ENCODE peak calls at places on chromosomes 16 and 17, in nine cellular contexts. R, T, G, H, Y, X, M, P and Q are unnamed samples.

GRCh38 chr16:54080524-54081008 is 206.0 kb downstream of the IRX3 start:
- DNase-seq in R (no peak), T (no peak), G (no peak), H (no peak), Y (no peak), X (peak; percentile 92), M (no peak), P (peak; percentile 35), Q (no peak)

GRCh38 chr16:11791144-11791828 is 5.8 kb downstream of the ZC3H7A start:
- DNase-seq in R (no peak), T (no peak), G (no peak), H (no peak), Y (no peak), X (no peak), M (no peak), P (no peak), Q (no peak)

GRCh38 chr17:39596543-39597267 is 11.0 kb downstream of the NEUROD2 start:
- DNase-seq in R (no peak), T (no peak), G (no peak), H (no peak), Y (no peak), X (no peak), M (no peak), P (no peak), Q (no peak)

GRCh38 chr17:16439303-16439791 is 24.0 kb downstream of the TRPV2 start:
- DNase-seq in R (no peak), T (no peak), G (no peak), H (peak; percentile 54), Y (no peak), X (no peak), M (peak; percentile 69), P (no peak), Q (no peak)

GRCh38 chr16:22359679-22360078 is 14.7 kb downstream of the CDR2 start:
- DNase-seq in R (no peak), T (no peak), G (no peak), H (no peak), Y (no peak), X (no peak), M (no peak), P (no peak), Q (no peak)

GRCh38 chr17:75308732-75309629 is 19.7 kb upstream of the SLC25A19 start:
- DNase-seq in R (peak; percentile 63), T (no peak), G (no peak), H (peak; percentile 80), Y (no peak), X (no peak), M (no peak), P (peak; percentile 67), Q (no peak)

GRCh38 chr17:56756536-56756935 is 77.2 kb downstream of the C17orf67 start:
- DNase-seq in R (no peak), T (no peak), G (no peak), H (no peak), Y (no peak), X (no peak), M (no peak), P (no peak), Q (no peak)

GRCh38 chr17:65053354-65053881 is 3.1 kb downstream of the GNA13 start:
- DNase-seq in R (no peak), T (no peak), G (no peak), H (no peak), Y (no peak), X (no peak), M (no peak), P (no peak), Q (no peak)

GRCh38 chr17:74457146-74457819 is 9.2 kb upstream of the CD300A start:
- DNase-seq in R (peak; percentile 78), T (peak; percentile 75), G (no peak), H (peak; percentile 91), Y (peak; percentile 87), X (peak; percentile 63), M (peak; percentile 91), P (peak; percentile 85), Q (peak; percentile 78)

GRCh38 chr16:46950009-46950408 is 23.5 kb downstream of the DNAJA2 start:
- DNase-seq in R (no peak), T (no peak), G (no peak), H (no peak), Y (no peak), X (no peak), M (no peak), P (no peak), Q (no peak)

GRCh38 chr16:90077757-90078593 is 844 bp upstream of the PRDM7 start:
- DNase-seq in R (no peak), T (no peak), G (no peak), H (peak; percentile 45), Y (no peak), X (peak; percentile 32), M (peak; percentile 67), P (no peak), Q (no peak)

GRCh38 chr16:88972349-88972748 is 4.7 kb downstream of the CBFA2T3 start:
- DNase-seq in R (no peak), T (no peak), G (no peak), H (no peak), Y (no peak), X (no peak), M (no peak), P (no peak), Q (no peak)

GRCh38 chr17:75457047-75457654 is 716 bp downstream of the TMEM94 start:
- DNase-seq in R (peak; percentile 31), T (no peak), G (no peak), H (no peak), Y (peak; percentile 49), X (no peak), M (peak; percentile 68), P (peak; percentile 27), Q (peak; percentile 52)

GRCh38 chr17:34665150-34665802 is 85.9 kb downstream of the TMEM132E start:
- DNase-seq in R (no peak), T (no peak), G (no peak), H (no peak), Y (no peak), X (no peak), M (no peak), P (no peak), Q (no peak)

GRCh38 chr17:258045-258734 is 76.7 kb upstream of the DOC2B start:
- DNase-seq in R (no peak), T (no peak), G (no peak), H (peak; percentile 36), Y (peak; percentile 12), X (no peak), M (peak; percentile 50), P (no peak), Q (peak; percentile 9)

GRCh38 chr16:85746431-85747227 is 4.3 kb downstream of the C16orf74 start:
- DNase-seq in R (peak; percentile 27), T (no peak), G (no peak), H (no peak), Y (no peak), X (no peak), M (no peak), P (no peak), Q (no peak)

GRCh38 chr16:79988089-79988488 is 387.6 kb upstream of the MAF start:
- DNase-seq in R (no peak), T (no peak), G (no peak), H (no peak), Y (no peak), X (no peak), M (no peak), P (no peak), Q (no peak)

GRCh38 chr17:18002171-18002570 is 29.5 kb downstream of the DRC3 start:
- DNase-seq in R (no peak), T (no peak), G (no peak), H (no peak), Y (no peak), X (no peak), M (no peak), P (no peak), Q (no peak)

GRCh38 chr17:46788300-46788699 is 30.2 kb downstream of the WNT3 start:
- DNase-seq in R (no peak), T (no peak), G (no peak), H (no peak), Y (no peak), X (no peak), M (no peak), P (no peak), Q (no peak)

GRCh38 chr17:50190278-50191069 is 11.0 kb downstream of the COL1A1 start:
- DNase-seq in R (no peak), T (no peak), G (no peak), H (no peak), Y (no peak), X (no peak), M (no peak), P (no peak), Q (no peak)

GRCh38 chr16:65783709-65784474 is 582.6 kb upstream of the CDH5 start:
- DNase-seq in R (no peak), T (no peak), G (no peak), H (no peak), Y (no peak), X (no peak), M (no peak), P (no peak), Q (no peak)
- H3K27ac ChIP-seq in R (no peak overlapping the region), T (no peak overlapping the region), G (no peak overlapping the region), H (no peak overlapping the region), Y (no peak overlapping the region), X (no peak overlapping the region), M (no peak overlapping the region), P (no peak overlapping the region), Q (no peak overlapping the region)

DNA sequence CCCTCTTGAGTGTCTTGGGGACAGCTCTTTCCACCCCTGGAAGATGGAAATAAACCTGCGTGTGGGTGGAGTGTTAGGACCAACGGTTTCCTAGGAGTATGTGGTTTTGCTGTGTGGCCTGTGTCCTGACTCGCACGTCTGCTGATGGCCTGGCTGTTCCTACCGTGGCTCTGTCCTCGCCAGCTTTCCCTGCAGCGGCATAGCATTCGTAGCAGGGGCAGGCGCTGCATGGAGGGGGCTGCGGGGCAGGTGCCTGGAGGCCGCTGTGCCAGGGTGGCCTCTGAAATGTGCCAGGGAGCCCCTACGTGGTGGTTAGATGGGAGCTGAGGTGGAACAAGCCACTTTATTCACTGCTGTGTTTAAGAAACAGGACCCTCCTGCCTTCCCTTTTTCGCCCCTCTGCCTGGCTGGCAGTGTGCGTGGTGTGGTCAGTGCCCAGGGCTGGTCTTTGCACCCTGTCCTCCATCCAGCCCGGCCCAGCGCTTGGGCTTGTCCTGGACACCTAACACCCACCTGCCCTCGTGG is 10.6 kb downstream of the SLC16A3 start:
- DNase-seq in R (no peak), T (no peak), G (no peak), H (no peak), Y (no peak), X (no peak), M (no peak), P (no peak), Q (no peak)
- TF ChIP-seq POLR2A in R (no peak), T (no peak), G (no peak), H (no peak), Y (no peak), X (no peak), M (no peak), P (no peak), Q (no peak)

DNA sequence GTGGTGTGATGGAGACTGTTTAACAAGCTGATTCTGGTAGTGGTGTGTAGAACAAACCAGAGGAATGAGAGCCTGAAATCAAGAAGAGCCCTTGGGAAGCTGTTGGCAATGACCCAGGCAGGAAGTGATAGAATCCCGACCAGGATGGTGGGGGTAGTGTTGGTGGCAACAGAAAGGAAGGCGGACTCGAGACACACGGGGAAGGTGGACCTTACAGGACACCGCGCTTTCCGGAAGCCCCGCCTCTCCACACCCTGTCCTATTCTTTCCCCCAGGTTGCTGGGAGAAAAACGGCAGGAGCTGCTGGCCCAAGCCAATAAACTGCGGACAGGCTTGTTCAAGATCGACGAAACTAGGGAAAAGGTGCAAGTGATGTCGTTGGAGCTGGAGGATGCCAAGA is 30.0 kb upstream of the KDM6B start:
- DNase-seq in R (peak; percentile 53), T (no peak), G (no peak), H (no peak), Y (no peak), X (peak; percentile 50), M (no peak), P (peak; percentile 38), Q (no peak)
- H3K27ac ChIP-seq in R (no peak overlapping the region), T (no peak overlapping the region), G (no peak overlapping the region), H (no peak overlapping the region), Y (no peak overlapping the region), X (peak overlapping the region; percentile 61), M (no peak overlapping the region), P (no peak overlapping the region), Q (no peak overlapping the region)

GRCh38 chr17:33234930-33235685 is 58.0 kb downstream of the ASIC2 start:
- DNase-seq in R (peak; percentile 75), T (peak; percentile 79), G (no peak), H (peak; percentile 52), Y (peak; percentile 80), X (peak; percentile 74), M (peak; percentile 94), P (peak; percentile 38), Q (peak; percentile 77)
- TF ChIP-seq POLR2A in R (no peak), T (no peak), G (no peak), H (no peak), Y (no peak), X (no peak), M (no peak), P (no peak), Q (no peak)